ENCODE peak calls at places on chromosome 11, in five cellular contexts. D is uterus, W is GM06990, R is colonic mucosa, S is HCT116. M is an unnamed sample. For H3K36me3, the result is how much of the 10 kb centered on the place peaks cover.

GRCh38 chr11:70153133-70153727 is 49.9 kb upstream of the FADD start:
- DNase-seq in D (no peak), W (no peak), R (no peak), S (no peak), M (no peak)

GRCh38 chr11:6667733-6668374 is 12.2 kb upstream of the DCHS1 start:
- DNase-seq in D (no peak), W (no peak), R (no peak), S (peak), M (no peak)

GRCh38 chr11:118009821-118010737 is 23.9 kb downstream of the IL10RA start:
- DNase-seq in D (no peak), W (no peak), R (no peak), S (no peak), M (no peak)

GRCh38 chr11:85595285-85595884 is 31.8 kb downstream of the DLG2 start:
- DNase-seq in D (no peak), W (peak), R (no peak), S (peak), M (no peak)

GRCh38 chr11:32002311-32002710 is 88.6 kb upstream of the RCN1 start:
- DNase-seq in D (no peak), W (no peak), R (no peak), S (no peak), M (no peak)

GRCh38 chr11:125365196-125365931 is 130.7 kb downstream of the FEZ1 start:
- DNase-seq in D (no peak), W (no peak), R (no peak), S (no peak), M (no peak)

GRCh38 chr11:131408011-131408640 is 37.7 kb downstream of the NTM start:
- DNase-seq in D (no peak), W (no peak), R (no peak), S (no peak), M (peak)

GRCh38 chr11:130513132-130513531 is 64.7 kb downstream of the ADAMTS15 start:
- DNase-seq in D (peak), W (no peak), R (peak), S (no peak), M (no peak)

GRCh38 chr11:86514453-86514852 is 139.8 kb downstream of the CCDC81 start:
- DNase-seq in D (no peak), W (no peak), R (no peak), S (no peak), M (no peak)

GRCh38 chr11:88231894-88232482 is 56.7 kb upstream of the RAB38 start:
- DNase-seq in D (no peak), W (no peak), R (no peak), S (no peak), M (no peak)

GRCh38 chr11:129976371-129976770 is 26.3 kb downstream of the PRDM10 start:
- DNase-seq in D (no peak), W (no peak), R (no peak), S (no peak), M (no peak)

GRCh38 chr11:369336-370018 is at the start of gene B4GALNT4:
- DNase-seq in D (no peak), W (no peak), R (no peak), S (no peak), M (no peak)

GRCh38 chr11:27187075-27187847 is 146.6 kb downstream of the BBOX1 start:
- DNase-seq in D (no peak), W (no peak), R (no peak), S (no peak), M (no peak)

GRCh38 chr11:1730230-1730629 is 20.2 kb downstream of the IFITM10 start:
- DNase-seq in D (no peak), W (no peak), R (no peak), S (no peak), M (no peak)

GRCh38 chr11:34313099-34313517 is 44.7 kb downstream of the ABTB2 start:
- DNase-seq in D (peak), W (peak), R (no peak), S (no peak), M (no peak)

GRCh38 chr11:47007579-47007978 is 71.0 kb downstream of the CSTPP1 start:
- DNase-seq in D (no peak), W (no peak), R (no peak), S (no peak), M (no peak)

GRCh38 chr11:363948-364761 is 5.1 kb upstream of the B4GALNT4 start:
- DNase-seq in D (no peak), W (peak), R (peak), S (peak), M (peak)

GRCh38 chr11:28981331-28981865 is 873.2 kb downstream of the METTL15 start:
- DNase-seq in D (no peak), W (no peak), R (no peak), S (no peak), M (no peak)

GRCh38 chr11:28976801-28977145 is 868.6 kb downstream of the METTL15 start:
- DNase-seq in D (no peak), W (no peak), R (no peak), S (no peak), M (no peak)

GRCh38 chr11:28976012-28976800 is 868.0 kb downstream of the METTL15 start:
- DNase-seq in D (no peak), W (no peak), R (no peak), S (no peak), M (no peak)
- H3K36me3 ChIP-seq in D (under half), W (under half), R (under half), S (under half), M (under half)

GRCh38 chr11:3686751-3687150 is 15.6 kb upstream of the CHRNA10 start:
- DNase-seq in D (no peak), W (no peak), R (no peak), S (no peak), M (no peak)

GRCh38 chr11:3683039-3683438 is 11.9 kb upstream of the CHRNA10 start:
- DNase-seq in D (no peak), W (no peak), R (no peak), S (no peak), M (no peak)

GRCh38 chr11:3685923-3686322 is 14.7 kb upstream of the CHRNA10 start:
- DNase-seq in D (no peak), W (no peak), R (no peak), S (no peak), M (peak)

GRCh38 chr11:3684129-3684685 is 13.0 kb upstream of the CHRNA10 start:
- DNase-seq in D (no peak), W (no peak), R (no peak), S (no peak), M (no peak)

GRCh38 chr11:3684787-3685186 is 13.6 kb upstream of the CHRNA10 start:
- DNase-seq in D (no peak), W (no peak), R (no peak), S (no peak), M (no peak)
- H3K36me3 ChIP-seq in D (under half), W (under half), R (under half), S (half or more), M (under half)

GRCh38 chr11:75000975-75001354 is 12.2 kb downstream of the NEU3 start:
- DNase-seq in D (no peak), W (no peak), R (no peak), S (no peak), M (no peak)

GRCh38 chr11:75004215-75004614 is 15.5 kb downstream of the NEU3 start:
- DNase-seq in D (no peak), W (no peak), R (no peak), S (no peak), M (no peak)

GRCh38 chr11:75001686-75002085 is 13.0 kb downstream of the NEU3 start:
- DNase-seq in D (no peak), W (no peak), R (no peak), S (no peak), M (no peak)
- H3K36me3 ChIP-seq in D (under half), W (under half), R (under half), S (under half), M (under half)

DNA sequence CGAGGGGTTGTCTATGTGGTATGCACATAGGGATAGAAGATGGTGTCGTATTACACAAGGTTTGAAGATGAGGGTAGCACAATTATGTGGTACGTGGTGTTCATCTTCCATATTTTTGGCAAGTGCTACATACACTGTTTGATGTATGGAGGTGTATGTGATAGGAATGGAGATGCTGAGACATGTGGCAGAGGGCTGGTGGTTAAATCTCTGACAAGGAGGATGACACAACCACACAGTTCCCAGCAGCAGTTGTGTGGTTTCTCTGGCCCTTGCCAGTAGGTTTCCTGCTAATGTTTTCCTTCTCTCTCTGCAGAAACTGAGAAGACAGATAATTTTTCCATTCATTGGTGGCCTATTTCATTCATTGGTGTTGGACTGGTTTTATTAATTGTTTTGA is 17.0 kb downstream of the NCR3LG1 start:
- DNase-seq in D (no peak), W (no peak), R (no peak), S (no peak), M (no peak)
- H3K36me3 ChIP-seq in D (under half), W (under half), R (under half), S (under half), M (under half)

DNA sequence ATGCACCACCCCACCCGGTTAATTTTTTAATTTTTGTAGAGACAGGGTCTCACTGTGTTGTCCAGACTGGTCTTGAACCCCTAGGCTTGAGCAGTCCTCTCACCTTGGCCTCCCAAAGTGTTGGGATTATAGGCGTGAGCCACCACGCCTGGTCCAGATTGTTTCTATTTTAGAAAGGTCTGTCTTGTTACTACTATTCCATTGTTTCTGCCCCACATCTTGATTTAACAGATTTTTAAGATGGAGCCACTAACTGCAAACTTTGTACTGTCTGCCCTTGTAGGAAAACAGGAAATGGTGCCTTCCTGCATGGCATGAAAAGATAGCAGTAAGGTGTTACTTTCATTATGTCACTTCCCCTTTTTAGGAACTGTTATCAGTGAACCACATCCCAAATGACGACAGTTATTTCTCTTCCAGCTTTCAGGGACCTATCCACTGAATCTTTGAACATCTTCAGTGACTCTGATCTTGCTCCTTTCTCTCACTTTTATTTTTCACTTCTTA is 23.2 kb downstream of the TAF1D start:
- DNase-seq in D (no peak), W (peak), R (no peak), S (no peak), M (no peak)
- H3K36me3 ChIP-seq in D (under half), W (under half), R (under half), S (under half), M (under half)

M was measured in lung.